ENCODE peak calls at places on chromosome 16, in six cellular contexts. Z is GM03348, M is HT-29, Y is COR-L47, U is cardiac fibroblast, E is caudate nucleus. D is an unnamed sample.

GRCh38 chr16:14302031-14302398 is 230.9 kb downstream of the MRTFB start:
- DNase-seq in Z (peak; percentile 96), M (peak; percentile 65), Y (no peak), U (peak; percentile 83), E (no peak), D (peak; percentile 17)

GRCh38 chr16:83095926-83096692 is 469.3 kb downstream of the CDH13 start:
- DNase-seq in Z (peak; percentile 21), M (peak; percentile 61), Y (no peak), U (no peak), E (no peak), D (no peak)

GRCh38 chr16:86986136-86986535 is 331.1 kb downstream of the C16orf95 start:
- DNase-seq in Z (no peak), M (no peak), Y (no peak), U (no peak), E (no peak), D (no peak)

GRCh38 chr16:23836078-23836403 is 258 bp downstream of the PRKCB start:
- DNase-seq in Z (no peak), M (no peak), Y (no peak), U (no peak), E (no peak), D (no peak)

GRCh38 chr16:57797526-57798266 is 4.6 kb downstream of the KIFC3 start:
- DNase-seq in Z (no peak), M (peak; percentile 83), Y (no peak), U (no peak), E (no peak), D (no peak)

GRCh38 chr16:51636913-51637743 is 486.1 kb upstream of the SALL1 start:
- DNase-seq in Z (peak; percentile 17), M (no peak), Y (no peak), U (peak; percentile 20), E (peak; percentile 26), D (peak; percentile 21)

GRCh38 chr16:67304006-67304405 is 22.5 kb downstream of the KCTD19 start:
- DNase-seq in Z (peak; percentile 61), M (no peak), Y (no peak), U (no peak), E (no peak), D (no peak)

GRCh38 chr16:67419502-67419901 is 3.2 kb upstream of the ZDHHC1 start:
- DNase-seq in Z (no peak), M (no peak), Y (no peak), U (no peak), E (no peak), D (no peak)

GRCh38 chr16:20674684-20675487 is 22.6 kb downstream of the ACSM1 start:
- DNase-seq in Z (no peak), M (no peak), Y (no peak), U (peak; percentile 16), E (no peak), D (no peak)

D was measured in H4.